ENCODE peak calls at places on chromosomes 12 and 14, in five cellular contexts. V is astrocyte of the spinal cord; Q is T-helper 2 cell; T is activated CD4-positive, alpha-beta T cell treated with anti-CD3 and anti-CD28 coated beads for 48 hours; S is amniotic stem cell. F is an unnamed sample.

GRCh38 chr12:57536597-57536942 is 10.4 kb downstream of the DCTN2 start:
- DNase-seq in T (no peak), S (no peak), Q (no peak), V (no peak), F (no peak)

GRCh38 chr12:118493962-118494361 is 117.6 kb downstream of the SUDS3 start:
- DNase-seq in S (no peak), V (no peak), T (no peak), Q (no peak), F (no peak)

GRCh38 chr12:28611115-28611435 is 420.8 kb downstream of the CCDC91 start:
- DNase-seq in S (peak; percentile 20), Q (no peak), V (peak; percentile 88), T (no peak), F (no peak)

GRCh38 chr14:70886421-70887206 is 20.6 kb upstream of the PCNX1 start:
- DNase-seq in S (no peak), T (peak; percentile 70), Q (peak; percentile 21), V (no peak), F (no peak)

GRCh38 chr12:27974735-27975221 is 2.2 kb upstream of the PTHLH start:
- DNase-seq in T (peak; percentile 4), S (no peak), V (no peak), Q (no peak), F (no peak)

GRCh38 chr12:81758421-81759214 is 532 bp downstream of the PPFIA2 start:
- DNase-seq in Q (no peak), T (peak; percentile 27), V (peak; percentile 41), S (no peak), F (no peak)

GRCh38 chr12:130703733-130704375 is 12.2 kb downstream of the RIMBP2 start:
- DNase-seq in V (no peak), S (no peak), T (no peak), Q (no peak), F (no peak)

GRCh38 chr12:94622475-94622874 is 27.9 kb downstream of the TMCC3 start:
- DNase-seq in T (no peak), S (no peak), V (peak; percentile 13), Q (no peak), F (no peak)

GRCh38 chr14:85483037-85483436 is 46.9 kb upstream of the FLRT2 start:
- DNase-seq in S (no peak), Q (no peak), V (no peak), T (no peak), F (no peak)

GRCh38 chr12:39127401-39127800 is 222.0 kb upstream of the CPNE8 start:
- DNase-seq in S (no peak), Q (no peak), T (no peak), V (peak; percentile 47), F (no peak)

GRCh38 chr12:30646821-30647220 is 48.8 kb downstream of the IPO8 start:
- DNase-seq in T (no peak), Q (no peak), V (no peak), S (no peak), F (no peak)

GRCh38 chr12:93762912-93763311 is 85.7 kb downstream of the CRADD start:
- DNase-seq in T (no peak), V (no peak), Q (no peak), S (no peak), F (no peak)

GRCh38 chr14:64718762-64719161 is 14.5 kb downstream of the PLEKHG3 start:
- DNase-seq in V (no peak), S (no peak), T (no peak), Q (no peak), F (no peak)

GRCh38 chr14:73153272-73153671 is 17.0 kb downstream of the PSEN1 start:
- DNase-seq in T (no peak), Q (no peak), V (peak; percentile 37), S (no peak), F (no peak)

GRCh38 chr14:95046711-95047681 is 110.3 kb downstream of the DICER1 start:
- DNase-seq in T (no peak), V (no peak), Q (no peak), S (no peak), F (no peak)

GRCh38 chr12:49549735-49550710 is 11.2 kb downstream of the KCNH3 start:
- DNase-seq in V (no peak), Q (no peak), S (no peak), T (no peak), F (no peak)

F was measured in CD8-positive, alpha-beta T cell.